ENCODE peak calls at places on chromosomes 16 and 17, in seven cellular contexts. C, Q, H, A, V, P and J are unnamed samples.

GRCh38 chr17:37605813-37606505 is 3.3 kb downstream of the SYNRG start:
- DNase-seq in C (no peak), Q (no peak), H (no peak), A (no peak), V (no peak), P (peak), J (no peak)

GRCh38 chr17:8436169-8436932 is 667 bp downstream of the NDEL1 start:
- DNase-seq in C (peak), Q (peak), H (peak), A (peak), V (peak), P (peak), J (no peak)

GRCh38 chr17:57603541-57603940 is 141.6 kb downstream of the CCDC182 start:
- DNase-seq in C (no peak), Q (no peak), H (peak), A (no peak), V (peak), P (no peak), J (no peak)

GRCh38 chr17:28745052-28745776 is 1.4 kb downstream of the TRAF4 start:
- DNase-seq in C (no peak), Q (peak), H (peak), A (peak), V (peak), P (peak), J (no peak)

GRCh38 chr17:4147751-4148310 is 4.8 kb downstream of the CYB5D2 start:
- DNase-seq in C (no peak), Q (no peak), H (no peak), A (no peak), V (no peak), P (no peak), J (no peak)

GRCh38 chr17:49315551-49315951 is 46.5 kb downstream of the ZNF652 start:
- DNase-seq in C (peak), Q (peak), H (peak), A (peak), V (peak), P (peak), J (no peak)

GRCh38 chr17:17536702-17537101 is 40.5 kb upstream of the RASD1 start:
- DNase-seq in C (peak), Q (no peak), H (no peak), A (no peak), V (no peak), P (no peak), J (no peak)

GRCh38 chr17:62895650-62896301 is 70.3 kb upstream of the TANC2 start:
- DNase-seq in C (no peak), Q (no peak), H (no peak), A (no peak), V (no peak), P (no peak), J (no peak)

GRCh38 chr16:70767377-70768204 is 33.4 kb downstream of the VAC14 start:
- DNase-seq in C (no peak), Q (no peak), H (no peak), A (no peak), V (no peak), P (no peak), J (no peak)

GRCh38 chr16:72850021-72850420 is 197.9 kb downstream of the ZFHX3 start:
- DNase-seq in C (no peak), Q (no peak), H (no peak), A (no peak), V (no peak), P (no peak), J (no peak)

GRCh38 chr16:57995721-57996405 is 4.6 kb downstream of the ZNF319 start:
- DNase-seq in C (no peak), Q (no peak), H (no peak), A (no peak), V (no peak), P (no peak), J (no peak)

GRCh38 chr16:12097523-12098428 is 121.2 kb downstream of the SNX29 start:
- DNase-seq in C (no peak), Q (no peak), H (peak), A (peak), V (no peak), P (no peak), J (no peak)

GRCh38 chr16:1030381-1030901 is 42.1 kb upstream of the SSTR5 start:
- DNase-seq in C (no peak), Q (peak), H (no peak), A (no peak), V (no peak), P (no peak), J (no peak)

GRCh38 chr17:66313995-66314659 is 11.7 kb downstream of the PRKCA start:
- DNase-seq in C (no peak), Q (no peak), H (no peak), A (no peak), V (no peak), P (no peak), J (no peak)

GRCh38 chr16:2046889-2047329 is 725 bp downstream of the NTHL1 start:
- DNase-seq in C (no peak), Q (no peak), H (no peak), A (no peak), V (no peak), P (no peak), J (no peak)

GRCh38 chr17:69578385-69578936 is 164.0 kb downstream of the MAP2K6 start:
- DNase-seq in C (no peak), Q (no peak), H (no peak), A (no peak), V (no peak), P (no peak), J (no peak)

GRCh38 chr16:85554791-85555548 is 58.2 kb upstream of the GSE1 start:
- DNase-seq in C (peak), Q (peak), H (peak), A (peak), V (peak), P (peak), J (no peak)

GRCh38 chr16:10040136-10041080 is 141.8 kb downstream of the GRIN2A start:
- DNase-seq in C (no peak), Q (no peak), H (no peak), A (no peak), V (no peak), P (no peak), J (no peak)

GRCh38 chr17:3603870-3604259 is 5.3 kb downstream of the TRPV1 start:
- DNase-seq in C (no peak), Q (no peak), H (no peak), A (no peak), V (no peak), P (no peak), J (no peak)

GRCh38 chr17:66522591-66523272 is 220.3 kb downstream of the PRKCA start:
- DNase-seq in C (no peak), Q (no peak), H (no peak), A (no peak), V (no peak), P (no peak), J (no peak)

GRCh38 chr17:70060415-70060814 is 14.6 kb upstream of the KCNJ16 start:
- DNase-seq in C (no peak), Q (peak), H (no peak), A (no peak), V (peak), P (no peak), J (no peak)

GRCh38 chr17:28956861-28957260 is 5.5 kb upstream of the PHF12 start:
- DNase-seq in C (no peak), Q (no peak), H (no peak), A (no peak), V (no peak), P (no peak), J (no peak)

GRCh38 chr17:76678330-76678729 is 32.4 kb downstream of the MXRA7 start:
- DNase-seq in C (no peak), Q (no peak), H (no peak), A (no peak), V (no peak), P (peak), J (no peak)

GRCh38 chr16:27237229-27238015 is 31.1 kb downstream of the NSMCE1 start:
- DNase-seq in C (no peak), Q (no peak), H (no peak), A (peak), V (peak), P (peak), J (no peak)

GRCh38 chr16:10581507-10581906 is 1.1 kb upstream of the EMP2 start:
- DNase-seq in C (no peak), Q (no peak), H (no peak), A (no peak), V (no peak), P (no peak), J (no peak)

GRCh38 chr16:85333744-85334640 is 221.7 kb upstream of the CIBAR2 start:
- DNase-seq in C (no peak), Q (no peak), H (no peak), A (no peak), V (no peak), P (no peak), J (no peak)

GRCh38 chr17:37147301-37147812 is 198.6 kb downstream of the AATF start:
- DNase-seq in C (peak), Q (no peak), H (peak), A (no peak), V (no peak), P (no peak), J (no peak)

GRCh38 chr17:40122466-40122943 is 734 bp downstream of the MSL1 start:
- DNase-seq in C (peak), Q (peak), H (no peak), A (peak), V (no peak), P (peak), J (no peak)

GRCh38 chr16:57844416-57845030 is 42.2 kb upstream of the KIFC3 start:
- DNase-seq in C (no peak), Q (no peak), H (no peak), A (no peak), V (no peak), P (no peak), J (no peak)

GRCh38 chr16:4693956-4694663 is 748 bp downstream of the NUDT16L1 start:
- DNase-seq in C (peak), Q (peak), H (no peak), A (peak), V (peak), P (no peak), J (no peak)

GRCh38 chr17:35252646-35253045 is 9.8 kb downstream of the SLFN5 start:
- DNase-seq in C (no peak), Q (no peak), H (no peak), A (peak), V (no peak), P (no peak), J (no peak)

GRCh38 chr17:49132317-49132698 is 261 bp upstream of the B4GALNT2 start:
- DNase-seq in C (peak), Q (no peak), H (no peak), A (no peak), V (no peak), P (no peak), J (no peak)

GRCh38 chr17:5587431-5588032 is 3.2 kb upstream of the NLRP1 start:
- DNase-seq in C (peak), Q (peak), H (peak), A (no peak), V (no peak), P (peak), J (no peak)
- H3K4me3 ChIP-seq in C (no peak), Q (no peak), H (no peak), A (no peak), V (no peak), P (no peak), J (no peak)

DNA sequence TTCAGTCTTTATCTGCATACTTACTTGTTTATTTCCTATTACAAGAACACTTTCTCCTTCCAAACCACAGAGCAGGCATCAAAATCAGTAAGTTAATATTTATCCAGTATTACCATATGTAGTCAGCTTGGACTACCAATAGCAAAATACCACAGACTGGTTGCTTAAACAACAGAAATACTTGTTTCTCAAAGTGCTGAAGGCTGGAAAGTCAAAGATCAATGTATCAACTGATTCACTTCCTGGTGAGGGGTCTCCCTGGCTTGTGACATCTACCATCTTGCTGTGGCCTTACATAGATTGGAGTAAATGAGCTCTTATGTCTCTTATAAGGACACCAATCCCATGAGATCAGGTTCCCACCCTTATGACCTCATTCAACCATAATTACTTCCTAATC is 2.6 kb downstream of the STXBP4 start:
- DNase-seq in C (no peak), Q (no peak), H (no peak), A (no peak), V (no peak), P (no peak), J (no peak)
- H3K4me3 ChIP-seq in C (no peak), Q (no peak), H (no peak), A (no peak), V (no peak), P (no peak), J (no peak)

GRCh38 chr17:81394831-81395599 is at the start of gene BAHCC1:
- DNase-seq in C (peak), Q (peak), H (peak), A (peak), V (peak), P (peak), J (peak)

GRCh38 chr17:81395600-81396277 is 482 bp downstream of the BAHCC1 start:
- DNase-seq in C (no peak), Q (no peak), H (no peak), A (no peak), V (no peak), P (no peak), J (no peak)

GRCh38 chr17:81392909-81393654 is 2.2 kb upstream of the BAHCC1 start:
- DNase-seq in C (peak), Q (no peak), H (no peak), A (no peak), V (no peak), P (no peak), J (no peak)

GRCh38 chr17:81393684-81394376 is 1.4 kb upstream of the BAHCC1 start:
- DNase-seq in C (peak), Q (peak), H (peak), A (peak), V (peak), P (no peak), J (peak)

GRCh38 chr17:81394377-81394747 is 895 bp upstream of the BAHCC1 start:
- DNase-seq in C (no peak), Q (no peak), H (no peak), A (no peak), V (no peak), P (no peak), J (no peak)
- H3K4me3 ChIP-seq in C (no peak), Q (no peak), H (peak), A (no peak), V (peak), P (no peak), J (peak)

DNA sequence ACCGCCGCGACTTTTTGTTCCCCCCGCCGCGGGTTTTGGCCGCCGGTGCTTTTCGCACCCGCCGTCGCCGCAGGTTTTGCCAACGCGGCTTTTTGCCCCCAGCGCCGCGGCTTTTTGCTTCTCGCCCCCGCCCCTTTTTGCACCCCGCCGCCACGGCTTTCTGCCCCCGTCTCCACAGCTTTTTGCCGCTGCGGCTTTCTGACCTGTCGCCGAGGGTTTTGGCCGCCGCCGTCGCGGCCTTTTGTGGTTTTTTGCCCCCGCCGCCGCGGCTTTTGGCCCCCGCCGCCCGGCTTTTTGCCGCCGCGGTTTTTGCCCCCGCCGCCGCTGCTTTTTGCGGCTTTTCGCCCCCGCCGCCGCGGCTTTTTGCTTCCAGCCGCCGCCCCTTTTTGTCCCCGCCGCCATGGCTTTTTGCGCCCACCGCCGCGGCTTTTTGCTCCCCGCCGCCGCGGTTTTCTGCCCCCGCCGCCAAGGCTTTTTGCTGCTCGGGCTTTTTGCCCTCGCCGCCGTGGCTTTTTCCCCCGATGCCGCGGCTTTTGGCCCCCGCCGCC is 151.1 kb downstream of the KCNJ18 start:
- DNase-seq in C (no peak), Q (no peak), H (no peak), A (no peak), V (no peak), P (no peak), J (no peak)
- H3K4me3 ChIP-seq in C (no peak), Q (no peak), H (no peak), A (no peak), V (no peak), P (no peak), J (no peak)